ENCODE peak calls at places on chromosomes 13 and 19, in nine cellular contexts. One of them, this sample, is unnamed.
A peak's percentile ranks its signal among the peaks of the same experiment; 100 is the strongest.

GRCh38 chr13:90068658-90069057 is 1278.8 kb upstream of the MIR17HG start:
- DNase-seq in CD8-positive, alpha-beta memory T cell: no peak
- DNase-seq in dorsolateral prefrontal cortex: no peak
- DNase-seq in activated naive CD8-positive, alpha-beta T cell treated with anti-CD3 and anti-CD28 coated beads, Interleukin-2, amount 50 U/mL, for 16 hours: no peak
- DNase-seq in B cell: no peak
- DNase-seq in astrocyte of the spinal cord: no peak
- DNase-seq in stimulated activated CD4-positive, alpha-beta T cell treated with anti-CD3 and anti-CD28 coated beads, Interleukin-15, amount 100 ng/mL, for 1 hour: no peak
- DNase-seq in GM12865: peak; percentile 5
- DNase-seq in iris pigment epithelial cell: no peak
- DNase-seq in this sample: no peak

GRCh38 chr19:3459322-3459881 is 20.9 kb downstream of the SMIM24 start:
- DNase-seq in CD8-positive, alpha-beta memory T cell: no peak
- DNase-seq in dorsolateral prefrontal cortex: peak; percentile 71
- DNase-seq in activated naive CD8-positive, alpha-beta T cell treated with anti-CD3 and anti-CD28 coated beads, Interleukin-2, amount 50 U/mL, for 16 hours: no peak
- DNase-seq in B cell: no peak
- DNase-seq in astrocyte of the spinal cord: peak; percentile 97
- DNase-seq in stimulated activated CD4-positive, alpha-beta T cell treated with anti-CD3 and anti-CD28 coated beads, Interleukin-15, amount 100 ng/mL, for 1 hour: no peak
- DNase-seq in GM12865: peak; percentile 43
- DNase-seq in iris pigment epithelial cell: peak; percentile 96
- DNase-seq in this sample: no peak

GRCh38 chr13:43116242-43116641 is 92.9 kb downstream of the DNAJC15 start:
- DNase-seq in CD8-positive, alpha-beta memory T cell: no peak
- DNase-seq in dorsolateral prefrontal cortex: no peak
- DNase-seq in activated naive CD8-positive, alpha-beta T cell treated with anti-CD3 and anti-CD28 coated beads, Interleukin-2, amount 50 U/mL, for 16 hours: no peak
- DNase-seq in B cell: no peak
- DNase-seq in astrocyte of the spinal cord: no peak
- DNase-seq in stimulated activated CD4-positive, alpha-beta T cell treated with anti-CD3 and anti-CD28 coated beads, Interleukin-15, amount 100 ng/mL, for 1 hour: no peak
- DNase-seq in GM12865: peak; percentile 12
- DNase-seq in iris pigment epithelial cell: no peak
- DNase-seq in this sample: no peak

GRCh38 chr13:29861694-29862110 is 11.3 kb upstream of the UBL3 start:
- DNase-seq in CD8-positive, alpha-beta memory T cell: no peak
- DNase-seq in dorsolateral prefrontal cortex: no peak
- DNase-seq in activated naive CD8-positive, alpha-beta T cell treated with anti-CD3 and anti-CD28 coated beads, Interleukin-2, amount 50 U/mL, for 16 hours: no peak
- DNase-seq in B cell: no peak
- DNase-seq in astrocyte of the spinal cord: peak; percentile 82
- DNase-seq in stimulated activated CD4-positive, alpha-beta T cell treated with anti-CD3 and anti-CD28 coated beads, Interleukin-15, amount 100 ng/mL, for 1 hour: no peak
- DNase-seq in GM12865: no peak
- DNase-seq in iris pigment epithelial cell: peak; percentile 80
- DNase-seq in this sample: no peak

GRCh38 chr13:99658266-99658991 is 157.2 kb downstream of the TM9SF2 start:
- DNase-seq in CD8-positive, alpha-beta memory T cell: peak; percentile 71
- DNase-seq in dorsolateral prefrontal cortex: peak; percentile 34
- DNase-seq in activated naive CD8-positive, alpha-beta T cell treated with anti-CD3 and anti-CD28 coated beads, Interleukin-2, amount 50 U/mL, for 16 hours: no peak
- DNase-seq in B cell: peak; percentile 37
- DNase-seq in astrocyte of the spinal cord: peak; percentile 82
- DNase-seq in stimulated activated CD4-positive, alpha-beta T cell treated with anti-CD3 and anti-CD28 coated beads, Interleukin-15, amount 100 ng/mL, for 1 hour: peak; percentile 27
- DNase-seq in GM12865: peak; percentile 61
- DNase-seq in iris pigment epithelial cell: peak; percentile 54
- DNase-seq in this sample: no peak

GRCh38 chr13:52399708-52400107 is 6.3 kb downstream of the THSD1 start:
- DNase-seq in CD8-positive, alpha-beta memory T cell: no peak
- DNase-seq in dorsolateral prefrontal cortex: no peak
- DNase-seq in activated naive CD8-positive, alpha-beta T cell treated with anti-CD3 and anti-CD28 coated beads, Interleukin-2, amount 50 U/mL, for 16 hours: no peak
- DNase-seq in B cell: no peak
- DNase-seq in astrocyte of the spinal cord: no peak
- DNase-seq in stimulated activated CD4-positive, alpha-beta T cell treated with anti-CD3 and anti-CD28 coated beads, Interleukin-15, amount 100 ng/mL, for 1 hour: no peak
- DNase-seq in GM12865: peak; percentile 6
- DNase-seq in iris pigment epithelial cell: peak; percentile 63
- DNase-seq in this sample: no peak

GRCh38 chr19:35868172-35868822 is at the start of gene APLP1:
- DNase-seq in CD8-positive, alpha-beta memory T cell: peak; percentile 69
- DNase-seq in dorsolateral prefrontal cortex: peak; percentile 90
- DNase-seq in activated naive CD8-positive, alpha-beta T cell treated with anti-CD3 and anti-CD28 coated beads, Interleukin-2, amount 50 U/mL, for 16 hours: peak; percentile 53
- DNase-seq in B cell: peak; percentile 70
- DNase-seq in astrocyte of the spinal cord: no peak
- DNase-seq in stimulated activated CD4-positive, alpha-beta T cell treated with anti-CD3 and anti-CD28 coated beads, Interleukin-15, amount 100 ng/mL, for 1 hour: peak; percentile 39
- DNase-seq in GM12865: peak; percentile 47
- DNase-seq in iris pigment epithelial cell: peak; percentile 31
- DNase-seq in this sample: peak; percentile 22

GRCh38 chr13:25001807-25002206 is 94.1 kb upstream of the PABPC3 start:
- DNase-seq in CD8-positive, alpha-beta memory T cell: no peak
- DNase-seq in dorsolateral prefrontal cortex: no peak
- DNase-seq in activated naive CD8-positive, alpha-beta T cell treated with anti-CD3 and anti-CD28 coated beads, Interleukin-2, amount 50 U/mL, for 16 hours: no peak
- DNase-seq in B cell: no peak
- DNase-seq in astrocyte of the spinal cord: no peak
- DNase-seq in stimulated activated CD4-positive, alpha-beta T cell treated with anti-CD3 and anti-CD28 coated beads, Interleukin-15, amount 100 ng/mL, for 1 hour: no peak
- DNase-seq in GM12865: no peak
- DNase-seq in iris pigment epithelial cell: no peak
- DNase-seq in this sample: no peak

GRCh38 chr19:32351807-32352630 is 6.6 kb downstream of the ZNF507 start:
- DNase-seq in CD8-positive, alpha-beta memory T cell: no peak
- DNase-seq in dorsolateral prefrontal cortex: no peak
- DNase-seq in activated naive CD8-positive, alpha-beta T cell treated with anti-CD3 and anti-CD28 coated beads, Interleukin-2, amount 50 U/mL, for 16 hours: no peak
- DNase-seq in B cell: no peak
- DNase-seq in astrocyte of the spinal cord: peak; percentile 75
- DNase-seq in stimulated activated CD4-positive, alpha-beta T cell treated with anti-CD3 and anti-CD28 coated beads, Interleukin-15, amount 100 ng/mL, for 1 hour: no peak
- DNase-seq in GM12865: no peak
- DNase-seq in iris pigment epithelial cell: peak; percentile 74
- DNase-seq in this sample: no peak

This sample was measured in OCI-LY7.